ENCODE peak calls at places on chromosomes 5 and 9, in five cellular contexts. X is left kidney; Z is NCI-H774; S is fibroblast of the conjunctiva; W is stimulated activated CD4-positive, alpha-beta T cell treated with anti-CD3 and anti-CD28 coated beads, Interleukin-1b, Interleukin-23, amount 100 ng/mL, for 4 hours. C is an unnamed sample.

GRCh38 chr9:33447404-33448158 is at the start of gene AQP3:
- DNase-seq in X (peak), W (peak), Z (no peak), S (peak), C (no peak)

GRCh38 chr5:73380710-73381586 is 67.6 kb downstream of the FOXD1 start:
- DNase-seq in Z (no peak), S (no peak), X (no peak), W (no peak), C (no peak)

GRCh38 chr9:84671651-84672467 is 2.3 kb downstream of the NTRK2 start:
- DNase-seq in X (peak), Z (no peak), S (no peak), W (no peak), C (no peak)

GRCh38 chr5:157479612-157480510 is 19.8 kb downstream of the NIPAL4 start:
- DNase-seq in S (no peak), W (no peak), X (no peak), Z (no peak), C (no peak)

GRCh38 chr9:100294341-100294740 is 58.4 kb downstream of the TEX10 start:
- DNase-seq in Z (no peak), S (no peak), X (no peak), W (no peak), C (peak)

GRCh38 chr5:125227333-125228075 is 481.1 kb upstream of the ZNF608 start:
- DNase-seq in Z (no peak), W (no peak), X (peak), S (no peak), C (peak)

GRCh38 chr5:148995791-148996190 is 67.1 kb downstream of the SH3TC2 start:
- DNase-seq in W (no peak), Z (no peak), S (no peak), X (no peak), C (no peak)

GRCh38 chr5:162221884-162222283 is 154.3 kb downstream of the GABRG2 start:
- DNase-seq in S (no peak), W (no peak), X (no peak), Z (no peak), C (no peak)

C was measured in amniotic epithelial cell.